ENCODE peak calls at places on chromosomes 1 and 21, in six cellular contexts. C is breast epithelium, A is uterus, B is neural progenitor cell, E is HFFc6, X is ovary. U is an unnamed sample.

GRCh38 chr1:5752715-5753330 is 239.4 kb downstream of the NPHP4 start:
- DNase-seq in C (peak; percentile 17), B (no peak), X (no peak), E (no peak), A (no peak), U (no peak)

GRCh38 chr1:31625561-31626272 is 8.2 kb downstream of the HCRTR1 start:
- DNase-seq in X (no peak), E (peak; percentile 70), B (no peak), A (no peak), C (no peak), U (no peak)

GRCh38 chr1:59682405-59683080 is 132.2 kb upstream of the HOOK1 start:
- DNase-seq in B (peak; percentile 40), A (no peak), C (no peak), X (no peak), E (no peak), U (no peak)

GRCh38 chr1:115642168-115643072 is 650 bp downstream of the VANGL1 start:
- DNase-seq in E (peak; percentile 16), A (peak; percentile 26), C (no peak), B (peak; percentile 62), X (peak; percentile 28), U (peak; percentile 61)

GRCh38 chr1:29679828-29680558 is 443.7 kb downstream of the PTPRU start:
- DNase-seq in X (no peak), E (no peak), C (no peak), A (no peak), B (no peak), U (no peak)

GRCh38 chr21:33917421-33917820 is 1.8 kb upstream of the ATP5PO start:
- DNase-seq in X (no peak), B (no peak), E (no peak), C (no peak), A (no peak), U (no peak)

GRCh38 chr1:212260557-212261342 is 24.5 kb upstream of the PPP2R5A start:
- DNase-seq in E (no peak), X (no peak), A (no peak), C (no peak), B (no peak), U (no peak)

GRCh38 chr1:153567621-153568366 is 2.1 kb upstream of the S100A2 start:
- DNase-seq in E (no peak), C (no peak), A (peak; percentile 64), B (peak; percentile 39), X (no peak), U (no peak)

GRCh38 chr1:208496467-208497371 is 252.5 kb upstream of the PLXNA2 start:
- DNase-seq in B (no peak), C (no peak), X (no peak), A (no peak), E (no peak), U (no peak)

GRCh38 chr1:86416343-86416742 is 7.6 kb upstream of the CLCA2 start:
- DNase-seq in X (no peak), E (no peak), A (no peak), C (no peak), B (no peak), U (no peak)

GRCh38 chr21:42779431-42779861 is 99.9 kb downstream of the WDR4 start:
- DNase-seq in A (no peak), B (no peak), X (no peak), E (no peak), C (no peak), U (no peak)

GRCh38 chr1:77834771-77835334 is 53.6 kb upstream of the NEXN start:
- DNase-seq in E (peak; percentile 60), C (no peak), B (no peak), X (no peak), A (peak; percentile 67), U (no peak)

GRCh38 chr1:201332616-201333335 is 44.7 kb downstream of the TNNT2 start:
- DNase-seq in X (no peak), A (no peak), C (no peak), B (no peak), E (no peak), U (no peak)

GRCh38 chr1:110155878-110156522 is 5.7 kb downstream of the SLC6A17 start:
- DNase-seq in E (peak; percentile 27), X (peak; percentile 34), C (peak; percentile 69), B (peak; percentile 85), A (peak; percentile 22), U (peak; percentile 98)

GRCh38 chr1:234969011-234969441 is 159.6 kb downstream of the TOMM20 start:
- DNase-seq in A (no peak), E (no peak), C (no peak), B (peak; percentile 70), X (peak; percentile 14), U (no peak)

GRCh38 chr1:116266864-116267212 is 106.2 kb upstream of the ATP1A1 start:
- DNase-seq in X (no peak), E (no peak), B (no peak), A (no peak), C (no peak), U (no peak)

GRCh38 chr1:169236143-169236542 is 129.7 kb downstream of the ATP1B1 start:
- DNase-seq in C (no peak), B (no peak), E (no peak), A (no peak), X (no peak), U (no peak)

GRCh38 chr1:43285269-43285986 is at the start of gene C1orf210:
- DNase-seq in B (peak; percentile 34), E (no peak), X (no peak), C (peak; percentile 89), A (no peak), U (peak; percentile 30)

GRCh38 chr1:212270564-212270963 is 14.6 kb upstream of the PPP2R5A start:
- DNase-seq in A (no peak), C (no peak), B (no peak), X (no peak), E (no peak), U (no peak)

GRCh38 chr21:16573581-16573980 is 843.8 kb downstream of the USP25 start:
- DNase-seq in B (no peak), A (no peak), E (peak; percentile 60), X (no peak), C (no peak), U (no peak)

GRCh38 chr1:214670098-214670497 is 67.1 kb downstream of the CENPF start:
- DNase-seq in C (no peak), B (no peak), X (peak; percentile 78), E (no peak), A (peak; percentile 15), U (no peak)

GRCh38 chr1:33322870-33323585 is 2.1 kb upstream of the A3GALT2 start:
- DNase-seq in A (no peak), C (no peak), E (no peak), X (no peak), B (no peak), U (no peak)

GRCh38 chr1:64337476-64337875 is 132.5 kb upstream of the CACHD1 start:
- DNase-seq in E (no peak), A (no peak), B (no peak), C (no peak), X (no peak), U (no peak)

GRCh38 chr21:33123396-33124120 is 53.6 kb downstream of the OLIG1 start:
- DNase-seq in X (no peak), B (no peak), C (no peak), A (no peak), E (no peak), U (no peak)

GRCh38 chr1:169550294-169550693 is 36.0 kb downstream of the F5 start:
- DNase-seq in C (no peak), E (peak; percentile 41), A (no peak), X (no peak), B (peak; percentile 51), U (no peak)

GRCh38 chr1:54606096-54606989 is 17.0 kb downstream of the FAM151A start:
- DNase-seq in E (no peak), A (no peak), B (no peak), C (no peak), X (no peak), U (no peak)

GRCh38 chr1:157369808-157370521 is 182.3 kb downstream of the FCRL5 start:
- DNase-seq in X (no peak), C (no peak), A (peak; percentile 38), E (peak; percentile 44), B (peak; percentile 76), U (peak; percentile 56)

GRCh38 chr1:228691926-228692325 is 43.4 kb upstream of the RHOU start:
- DNase-seq in X (no peak), C (no peak), A (no peak), B (peak; percentile 48), E (peak; percentile 24), U (no peak)
- TF ChIP-seq CTCF in X (peak; percentile 27), C (peak; percentile 44), A (peak; percentile 53), B (peak; percentile 54), E (peak; percentile 66), U (peak; percentile 28)

GRCh38 chr21:41611966-41612606 is 104.1 kb upstream of the TMPRSS2 start:
- DNase-seq in X (no peak), C (no peak), A (no peak), E (no peak), B (peak; percentile 64), U (no peak)
- TF ChIP-seq CTCF in X (no peak), C (no peak), A (no peak), E (no peak), B (no peak), U (no peak)

DNA sequence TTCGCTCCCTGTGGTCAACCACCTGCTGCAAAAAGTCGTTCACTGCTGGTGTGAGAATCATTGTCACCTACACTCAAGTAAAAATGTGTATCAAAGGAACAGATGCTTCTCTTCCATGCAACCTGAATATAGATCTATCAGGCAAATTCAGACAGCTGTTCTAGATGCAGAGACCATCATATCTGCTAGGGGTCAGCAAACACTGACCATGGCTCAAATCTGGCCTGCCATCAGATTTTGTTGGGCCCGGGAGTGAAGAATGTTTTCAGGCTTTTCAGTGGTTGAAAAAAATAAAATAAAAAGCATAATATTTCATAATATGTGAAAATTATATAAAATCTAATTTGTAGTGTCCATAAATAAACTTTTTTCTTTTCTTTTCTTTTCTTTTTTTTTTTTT is 199.6 kb downstream of the RGS7 start:
- DNase-seq in E (no peak), C (no peak), X (no peak), B (no peak), A (no peak), U (no peak)
- TF ChIP-seq CTCF in E (no peak), C (no peak), X (no peak), B (peak; percentile 18), A (no peak), U (no peak)

GRCh38 chr21:37575536-37576083 is 209.0 kb downstream of the DYRK1A start:
- DNase-seq in A (no peak), B (no peak), C (no peak), X (no peak), E (no peak), U (no peak)
- TF ChIP-seq CTCF in A (no peak), B (no peak), C (no peak), X (no peak), E (no peak), U (no peak)

GRCh38 chr1:91792393-91793032 is 93.4 kb downstream of the TGFBR3 start:
- DNase-seq in C (no peak), A (no peak), E (no peak), X (no peak), B (peak; percentile 33), U (no peak)
- TF ChIP-seq CTCF in C (no peak), A (no peak), E (peak; percentile 42), X (no peak), B (peak; percentile 23), U (no peak)